ENCODE peak calls at places on chromosomes 4 and X, in eight cellular contexts. One of them, this sample, is unnamed. For H3K4me1, the result is how much of the 10 kb centered on the place peaks cover.

GRCh38 chrX:133726211-133726630 is 259.2 kb downstream of the GPC3 start:
- DNase-seq in mammary epithelial cell: peak
- DNase-seq in hepatocyte: peak
- DNase-seq in ascending aorta: no peak
- DNase-seq in tibial artery: no peak
- DNase-seq in foreskin keratinocyte: peak
- DNase-seq in pancreas: no peak
- DNase-seq in GM23248: peak
- DNase-seq in this sample: peak

GRCh38 chr4:57282556-57283310 is 172.5 kb upstream of the IGFBP7 start:
- DNase-seq in mammary epithelial cell: no peak
- DNase-seq in hepatocyte: no peak
- DNase-seq in ascending aorta: no peak
- DNase-seq in tibial artery: no peak
- DNase-seq in foreskin keratinocyte: no peak
- DNase-seq in pancreas: no peak
- DNase-seq in GM23248: no peak
- DNase-seq in this sample: no peak

GRCh38 chr4:70902577-70903281 is 560 bp downstream of the MOB1B start:
- DNase-seq in mammary epithelial cell: no peak
- DNase-seq in hepatocyte: no peak
- DNase-seq in ascending aorta: no peak
- DNase-seq in tibial artery: no peak
- DNase-seq in foreskin keratinocyte: peak
- DNase-seq in pancreas: no peak
- DNase-seq in GM23248: peak
- DNase-seq in this sample: peak

GRCh38 chrX:23822397-23822796 is 39.4 kb downstream of the SAT1 start:
- DNase-seq in mammary epithelial cell: no peak
- DNase-seq in hepatocyte: peak
- DNase-seq in ascending aorta: no peak
- DNase-seq in tibial artery: no peak
- DNase-seq in foreskin keratinocyte: no peak
- DNase-seq in pancreas: no peak
- DNase-seq in GM23248: peak
- DNase-seq in this sample: peak

GRCh38 chrX:111837226-111837625 is 38.8 kb upstream of the TRPC5OS start:
- DNase-seq in mammary epithelial cell: no peak
- DNase-seq in hepatocyte: no peak
- DNase-seq in ascending aorta: no peak
- DNase-seq in tibial artery: no peak
- DNase-seq in foreskin keratinocyte: no peak
- DNase-seq in pancreas: no peak
- DNase-seq in GM23248: no peak
- DNase-seq in this sample: no peak

GRCh38 chr4:86011117-86011516 is 348.7 kb downstream of the MAPK10 start:
- DNase-seq in mammary epithelial cell: peak
- DNase-seq in hepatocyte: no peak
- DNase-seq in ascending aorta: no peak
- DNase-seq in tibial artery: peak
- DNase-seq in foreskin keratinocyte: peak
- DNase-seq in pancreas: no peak
- DNase-seq in GM23248: peak
- DNase-seq in this sample: peak

GRCh38 chr4:82268050-82268825 is 105.6 kb downstream of the HNRNPD start:
- DNase-seq in mammary epithelial cell: peak
- DNase-seq in hepatocyte: peak
- DNase-seq in ascending aorta: no peak
- DNase-seq in tibial artery: peak
- DNase-seq in foreskin keratinocyte: peak
- DNase-seq in pancreas: no peak
- DNase-seq in GM23248: peak
- DNase-seq in this sample: peak

GRCh38 chr4:20813698-20814097 is 113.4 kb downstream of the PACRGL start:
- DNase-seq in mammary epithelial cell: no peak
- DNase-seq in hepatocyte: no peak
- DNase-seq in ascending aorta: no peak
- DNase-seq in tibial artery: no peak
- DNase-seq in foreskin keratinocyte: no peak
- DNase-seq in pancreas: no peak
- DNase-seq in GM23248: peak
- DNase-seq in this sample: no peak

GRCh38 chr4:162350331-162350730 is 186.5 kb upstream of the FSTL5 start:
- DNase-seq in mammary epithelial cell: no peak
- DNase-seq in hepatocyte: no peak
- DNase-seq in ascending aorta: no peak
- DNase-seq in tibial artery: no peak
- DNase-seq in foreskin keratinocyte: no peak
- DNase-seq in pancreas: no peak
- DNase-seq in GM23248: no peak
- DNase-seq in this sample: no peak

GRCh38 chr4:185513489-185514181 is 21.7 kb downstream of the PDLIM3 start:
- DNase-seq in mammary epithelial cell: no peak
- DNase-seq in hepatocyte: peak
- DNase-seq in ascending aorta: no peak
- DNase-seq in tibial artery: no peak
- DNase-seq in foreskin keratinocyte: no peak
- DNase-seq in pancreas: no peak
- DNase-seq in GM23248: no peak
- DNase-seq in this sample: peak

GRCh38 chr4:48939785-48940184 is 33.2 kb upstream of the OCIAD2 start:
- DNase-seq in mammary epithelial cell: peak
- DNase-seq in hepatocyte: peak
- DNase-seq in ascending aorta: no peak
- DNase-seq in tibial artery: no peak
- DNase-seq in foreskin keratinocyte: peak
- DNase-seq in pancreas: no peak
- DNase-seq in GM23248: peak
- DNase-seq in this sample: peak

GRCh38 chrX:154002215-154002719 is 17.4 kb downstream of the IRAK1 start:
- DNase-seq in mammary epithelial cell: no peak
- DNase-seq in hepatocyte: peak
- DNase-seq in ascending aorta: no peak
- DNase-seq in tibial artery: peak
- DNase-seq in foreskin keratinocyte: no peak
- DNase-seq in pancreas: no peak
- DNase-seq in GM23248: peak
- DNase-seq in this sample: peak

GRCh38 chr4:165301833-165302232 is 25.6 kb upstream of the MSMO1 start:
- DNase-seq in mammary epithelial cell: no peak
- DNase-seq in hepatocyte: no peak
- DNase-seq in ascending aorta: no peak
- DNase-seq in tibial artery: no peak
- DNase-seq in foreskin keratinocyte: no peak
- DNase-seq in pancreas: no peak
- DNase-seq in GM23248: peak
- DNase-seq in this sample: peak

GRCh38 chrX:70436380-70436779 is 8.3 kb upstream of the DLG3 start:
- DNase-seq in mammary epithelial cell: no peak
- DNase-seq in hepatocyte: no peak
- DNase-seq in ascending aorta: no peak
- DNase-seq in tibial artery: no peak
- DNase-seq in foreskin keratinocyte: no peak
- DNase-seq in pancreas: no peak
- DNase-seq in GM23248: peak
- DNase-seq in this sample: peak

GRCh38 chrX:3609800-3610199 is 103.6 kb downstream of the PRKX start:
- DNase-seq in mammary epithelial cell: peak
- DNase-seq in hepatocyte: no peak
- DNase-seq in ascending aorta: no peak
- DNase-seq in tibial artery: no peak
- DNase-seq in foreskin keratinocyte: peak
- DNase-seq in pancreas: no peak
- DNase-seq in GM23248: peak
- DNase-seq in this sample: peak

GRCh38 chrX:68997911-68998310 is 167.3 kb downstream of the PJA1 start:
- DNase-seq in mammary epithelial cell: peak
- DNase-seq in hepatocyte: peak
- DNase-seq in ascending aorta: no peak
- DNase-seq in tibial artery: peak
- DNase-seq in foreskin keratinocyte: no peak
- DNase-seq in pancreas: no peak
- DNase-seq in GM23248: peak
- DNase-seq in this sample: peak

GRCh38 chr4:141417387-141417786 is 196.7 kb downstream of the ZNF330 start:
- DNase-seq in mammary epithelial cell: peak
- DNase-seq in hepatocyte: no peak
- DNase-seq in ascending aorta: no peak
- DNase-seq in tibial artery: no peak
- DNase-seq in foreskin keratinocyte: no peak
- DNase-seq in pancreas: no peak
- DNase-seq in GM23248: peak
- DNase-seq in this sample: peak

GRCh38 chr4:55768291-55768690 is 51.3 kb upstream of the EXOC1L start:
- DNase-seq in mammary epithelial cell: peak
- DNase-seq in hepatocyte: peak
- DNase-seq in ascending aorta: no peak
- DNase-seq in tibial artery: no peak
- DNase-seq in foreskin keratinocyte: peak
- DNase-seq in pancreas: no peak
- DNase-seq in GM23248: peak
- DNase-seq in this sample: peak

DNA sequence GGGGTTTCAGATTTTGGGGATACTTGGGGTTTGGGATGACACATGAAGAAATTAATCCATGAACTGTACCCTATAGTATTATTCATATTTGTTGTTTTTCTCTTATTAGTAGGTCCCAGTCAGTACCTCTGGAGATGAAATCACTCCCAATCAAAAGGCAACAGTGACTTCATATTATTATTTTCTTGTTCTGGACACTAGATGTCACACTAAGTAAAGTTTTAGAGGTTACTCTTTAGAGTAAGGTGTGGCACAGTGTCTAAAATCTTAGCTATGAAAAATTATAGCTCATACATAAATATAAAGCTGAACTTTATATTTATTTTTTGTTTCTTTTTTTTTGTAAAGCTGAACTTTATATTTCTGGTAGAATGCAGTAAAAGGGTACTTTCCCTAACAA is 35.1 kb downstream of the FAM114A1 start:
- DNase-seq in mammary epithelial cell: peak
- DNase-seq in hepatocyte: peak
- DNase-seq in ascending aorta: no peak
- DNase-seq in tibial artery: no peak
- DNase-seq in foreskin keratinocyte: no peak
- DNase-seq in pancreas: no peak
- DNase-seq in GM23248: peak
- DNase-seq in this sample: peak
- H3K4me1 ChIP-seq in mammary epithelial cell: under half
- H3K4me1 ChIP-seq in hepatocyte: under half
- H3K4me1 ChIP-seq in ascending aorta: under half
- H3K4me1 ChIP-seq in tibial artery: under half
- H3K4me1 ChIP-seq in foreskin keratinocyte: under half
- H3K4me1 ChIP-seq in pancreas: under half
- H3K4me1 ChIP-seq in GM23248: under half
- H3K4me1 ChIP-seq in this sample: under half

DNA sequence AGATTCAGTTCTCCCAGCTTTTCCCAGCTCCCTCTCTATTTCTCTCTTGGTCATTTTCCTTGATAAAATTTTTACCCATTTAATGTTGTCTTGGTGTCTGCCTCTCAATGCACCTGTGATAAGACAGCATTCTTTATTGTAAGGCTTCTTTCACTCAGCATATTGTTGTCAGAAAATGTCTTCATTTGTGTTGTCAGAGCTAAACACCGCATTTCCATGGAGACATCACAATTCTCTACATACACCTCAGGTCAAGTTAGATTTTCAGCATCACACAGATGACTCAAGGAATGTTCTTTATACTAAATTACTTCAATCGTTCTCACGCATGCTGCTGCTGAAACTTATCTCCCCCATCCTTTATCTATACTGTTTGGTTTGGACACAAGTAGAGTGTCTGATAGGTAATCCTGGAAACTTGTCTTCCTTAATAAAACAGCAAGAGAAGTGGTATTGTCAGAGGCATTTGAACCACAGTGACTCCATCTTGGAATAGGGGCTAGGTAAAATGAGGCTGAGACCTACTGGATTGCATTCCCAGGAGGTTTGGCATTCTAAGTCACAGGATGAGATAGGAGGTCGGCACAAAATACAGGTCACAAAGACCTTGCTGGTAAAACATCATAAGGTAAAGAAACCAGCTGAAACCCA is 41.3 kb upstream of the EFHC2 start:
- DNase-seq in mammary epithelial cell: no peak
- DNase-seq in hepatocyte: no peak
- DNase-seq in ascending aorta: no peak
- DNase-seq in tibial artery: no peak
- DNase-seq in foreskin keratinocyte: no peak
- DNase-seq in pancreas: no peak
- DNase-seq in GM23248: no peak
- DNase-seq in this sample: no peak
- H3K4me1 ChIP-seq in mammary epithelial cell: under half
- H3K4me1 ChIP-seq in hepatocyte: under half
- H3K4me1 ChIP-seq in ascending aorta: under half
- H3K4me1 ChIP-seq in tibial artery: under half
- H3K4me1 ChIP-seq in foreskin keratinocyte: under half
- H3K4me1 ChIP-seq in pancreas: under half
- H3K4me1 ChIP-seq in GM23248: under half
- H3K4me1 ChIP-seq in this sample: under half

DNA sequence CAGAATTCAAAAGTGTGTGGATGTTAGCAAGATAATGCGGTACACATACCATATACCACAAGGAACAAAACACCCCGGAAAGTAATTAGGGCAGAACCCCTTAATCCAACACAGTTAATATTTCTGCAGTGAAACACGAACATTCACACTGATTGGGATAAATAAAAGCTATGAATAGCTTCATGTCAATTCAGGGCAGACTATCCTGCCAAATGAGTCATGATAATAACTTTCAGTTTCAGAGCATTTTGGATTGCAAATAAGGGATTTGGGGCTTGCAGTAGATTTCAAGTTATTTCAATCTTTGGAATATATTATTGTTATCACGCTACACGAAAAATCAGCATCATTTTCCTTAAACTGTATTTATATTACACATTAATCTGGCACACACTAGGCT is 24.3 kb downstream of the IRF2 start:
- DNase-seq in mammary epithelial cell: peak
- DNase-seq in hepatocyte: no peak
- DNase-seq in ascending aorta: no peak
- DNase-seq in tibial artery: no peak
- DNase-seq in foreskin keratinocyte: no peak
- DNase-seq in pancreas: no peak
- DNase-seq in GM23248: peak
- DNase-seq in this sample: peak
- H3K4me1 ChIP-seq in mammary epithelial cell: under half
- H3K4me1 ChIP-seq in hepatocyte: under half
- H3K4me1 ChIP-seq in ascending aorta: under half
- H3K4me1 ChIP-seq in tibial artery: under half
- H3K4me1 ChIP-seq in foreskin keratinocyte: under half
- H3K4me1 ChIP-seq in pancreas: under half
- H3K4me1 ChIP-seq in GM23248: under half
- H3K4me1 ChIP-seq in this sample: under half

DNA sequence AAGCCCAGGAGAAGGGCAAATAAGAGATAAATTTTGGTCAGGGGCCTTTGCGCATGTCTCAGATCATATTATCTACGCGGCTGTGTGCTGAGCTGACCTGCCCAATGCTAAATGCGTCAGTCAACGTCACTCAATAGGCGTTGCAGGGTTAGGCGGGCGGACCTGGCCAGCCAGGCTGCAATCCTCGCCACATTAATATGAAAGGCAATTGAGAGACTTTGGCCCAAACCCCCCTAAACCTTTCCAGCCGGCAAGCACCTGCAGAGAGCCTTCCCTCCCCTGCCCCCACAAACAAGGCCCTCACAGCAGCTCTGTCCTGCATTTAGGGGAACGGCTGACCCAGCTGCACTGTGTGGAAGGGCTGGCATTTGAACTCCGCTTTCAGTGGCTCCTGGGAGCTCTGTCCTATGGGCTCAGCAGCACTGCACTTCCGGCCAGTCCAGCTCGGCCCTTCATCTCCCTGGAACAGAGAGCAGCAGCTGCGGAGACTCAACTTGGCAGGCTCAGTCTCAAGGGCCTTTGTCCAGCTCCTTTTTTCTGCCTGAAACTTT is 133.5 kb downstream of the AFAP1 start:
- DNase-seq in mammary epithelial cell: no peak
- DNase-seq in hepatocyte: no peak
- DNase-seq in ascending aorta: no peak
- DNase-seq in tibial artery: peak
- DNase-seq in foreskin keratinocyte: no peak
- DNase-seq in pancreas: no peak
- DNase-seq in GM23248: no peak
- DNase-seq in this sample: peak
- H3K4me1 ChIP-seq in mammary epithelial cell: under half
- H3K4me1 ChIP-seq in hepatocyte: under half
- H3K4me1 ChIP-seq in ascending aorta: under half
- H3K4me1 ChIP-seq in tibial artery: under half
- H3K4me1 ChIP-seq in foreskin keratinocyte: under half
- H3K4me1 ChIP-seq in pancreas: under half
- H3K4me1 ChIP-seq in GM23248: under half
- H3K4me1 ChIP-seq in this sample: under half